ENCODE peak calls at places on chromosomes 6 and 20, in eight cellular contexts. T is effector memory CD4-positive, alpha-beta T cell; Z is psoas muscle; U is HCT116; K is cardiac muscle cell; A is CD8-positive, alpha-beta memory T cell; F is pancreas; J is GM23338. N is an unnamed sample.

GRCh38 chr6:15547379-15547778 is 115.4 kb downstream of the DTNBP1 start:
- DNase-seq in U (no peak), F (no peak), J (no peak), K (peak), T (no peak), A (no peak), Z (no peak), N (no peak)

GRCh38 chr20:57619053-57619831 is 984 bp downstream of the ZBP1 start:
- DNase-seq in T (peak), Z (no peak), J (no peak), F (no peak), A (peak), K (no peak), U (no peak), N (peak)

GRCh38 chr20:10370091-10370887 is 63.7 kb downstream of the MKKS start:
- DNase-seq in T (no peak), Z (no peak), A (no peak), F (no peak), J (no peak), K (peak), U (no peak), N (no peak)

GRCh38 chr6:49668083-49668511 is 31.5 kb upstream of the RHAG start:
- DNase-seq in U (no peak), Z (no peak), A (no peak), J (peak), F (no peak), K (no peak), T (no peak), N (no peak)

GRCh38 chr6:139540276-139540675 is 165.8 kb upstream of the CITED2 start:
- DNase-seq in F (no peak), U (no peak), A (peak), K (peak), Z (peak), J (no peak), T (peak), N (peak)

GRCh38 chr6:5401845-5402738 is 140.8 kb downstream of the FARS2 start:
- DNase-seq in K (peak), T (no peak), Z (no peak), F (no peak), J (peak), A (no peak), U (peak), N (peak)

GRCh38 chr6:50707652-50708325 is 5.5 kb upstream of the TFAP2D start:
- DNase-seq in A (no peak), T (no peak), K (peak), J (peak), F (no peak), U (no peak), Z (no peak), N (no peak)

GRCh38 chr6:49849121-49849907 is 17.0 kb downstream of the CRISP1 start:
- DNase-seq in J (peak), T (no peak), Z (no peak), F (no peak), A (no peak), K (peak), U (peak), N (peak)

GRCh38 chr6:111620168-111620567 is 14.5 kb upstream of the TRAF3IP2 start:
- DNase-seq in J (no peak), T (no peak), Z (no peak), U (no peak), F (no peak), K (no peak), A (no peak), N (no peak)

GRCh38 chr20:38001173-38001875 is 31.9 kb downstream of the TTI1 start:
- DNase-seq in T (no peak), U (no peak), Z (no peak), A (no peak), J (no peak), F (no peak), K (peak), N (no peak)

GRCh38 chr6:130518588-130518987 is 152.8 kb downstream of the TMEM200A start:
- DNase-seq in T (no peak), F (no peak), Z (no peak), K (no peak), J (no peak), U (no peak), A (no peak), N (no peak)

GRCh38 chr20:50308513-50309279 is 118.1 kb downstream of the CEBPB start:
- DNase-seq in T (no peak), J (peak), K (peak), Z (peak), F (peak), A (no peak), U (peak), N (no peak)

GRCh38 chr20:32585011-32585518 is at the start of gene NOL4L:
- DNase-seq in U (no peak), A (peak), F (peak), K (peak), T (no peak), Z (no peak), J (peak), N (no peak)

GRCh38 chr20:32582659-32583580 is 2.2 kb downstream of the NOL4L start:
- DNase-seq in F (peak), A (no peak), T (no peak), J (peak), K (peak), Z (no peak), U (no peak), N (no peak)

GRCh38 chr20:32585519-32586127 is 490 bp upstream of the NOL4L start:
- DNase-seq in U (no peak), A (peak), F (no peak), T (no peak), K (no peak), J (peak), Z (no peak), N (peak)

GRCh38 chr20:32581839-32582658 is 3.1 kb downstream of the NOL4L start:
- DNase-seq in Z (no peak), A (no peak), U (no peak), F (no peak), T (no peak), K (no peak), J (peak), N (no peak)

GRCh38 chr20:32583581-32584045 is 1.5 kb downstream of the NOL4L start:
- DNase-seq in J (peak), K (peak), U (no peak), F (no peak), A (peak), Z (no peak), T (no peak), N (no peak)
- H3K27ac ChIP-seq in J (no peak), K (peak), U (no peak), F (no peak), A (no peak), Z (no peak), T (peak), N (peak)

GRCh38 chr20:47411161-47411560 is 54.7 kb upstream of the ZMYND8 start:
- DNase-seq in A (no peak), T (no peak), J (no peak), F (no peak), Z (no peak), K (no peak), U (no peak), N (no peak)

GRCh38 chr20:47417245-47418060 is 61.0 kb upstream of the ZMYND8 start:
- DNase-seq in A (no peak), K (no peak), J (no peak), Z (no peak), F (no peak), U (no peak), T (no peak), N (no peak)

GRCh38 chr20:47406849-47407682 is 50.6 kb upstream of the ZMYND8 start:
- DNase-seq in Z (no peak), T (no peak), U (no peak), A (no peak), J (no peak), F (no peak), K (no peak), N (no peak)

GRCh38 chr20:47413189-47413588 is 56.7 kb upstream of the ZMYND8 start:
- DNase-seq in T (no peak), F (no peak), U (no peak), K (no peak), Z (no peak), J (no peak), A (no peak), N (no peak)

GRCh38 chr20:47412073-47412472 is 55.6 kb upstream of the ZMYND8 start:
- DNase-seq in F (no peak), Z (no peak), J (no peak), K (no peak), U (no peak), T (no peak), A (no peak), N (no peak)
- H3K4me3 ChIP-seq in F (no peak), Z (no peak), J (no peak), K (no peak), U (no peak), T (no peak), A (no peak), N (no peak)

DNA sequence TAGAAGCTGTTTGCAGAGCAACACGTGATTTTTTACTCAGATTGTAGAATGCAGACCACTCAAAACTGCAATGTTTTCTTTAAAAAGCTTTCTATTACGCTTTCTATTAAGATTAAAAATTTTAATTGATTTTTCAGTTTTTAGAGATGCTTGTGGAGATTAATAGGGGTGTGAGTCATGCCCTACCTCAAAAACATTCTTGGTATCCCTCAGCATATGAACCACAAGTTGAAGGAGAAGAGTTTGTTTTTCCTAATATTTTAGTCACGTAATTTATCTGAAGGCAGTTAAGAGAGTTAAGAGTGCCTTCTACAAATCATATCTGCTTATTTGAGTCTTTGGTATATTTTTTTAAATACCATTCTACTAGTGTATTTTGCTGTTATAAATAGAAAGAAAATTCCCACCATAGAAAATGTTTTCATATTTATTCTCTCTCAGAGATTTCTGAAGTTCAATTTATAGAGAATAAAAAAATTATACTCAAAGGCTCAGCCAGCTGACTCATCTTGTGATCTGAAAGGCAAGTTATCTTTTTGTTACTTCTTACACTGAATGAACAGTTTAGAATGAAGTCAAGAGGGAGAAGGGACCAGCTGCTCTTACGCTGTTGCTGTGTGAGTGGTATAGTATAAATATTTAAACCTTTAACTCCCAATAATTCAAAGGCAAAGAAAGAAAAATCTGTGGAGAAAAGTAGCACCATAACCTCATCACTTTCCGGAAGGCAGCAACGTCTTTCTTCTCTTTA is 7.6 kb downstream of the RIPOR2 start:
- DNase-seq in J (no peak), K (peak), Z (no peak), T (no peak), F (no peak), U (no peak), A (no peak), N (no peak)
- H3K27ac ChIP-seq in J (no peak), K (no peak), Z (no peak), T (peak), F (no peak), U (no peak), A (peak), N (peak)

GRCh38 chr6:27311806-27312145 is 297 bp downstream of the POM121L2 start:
- DNase-seq in A (no peak), Z (no peak), T (no peak), F (peak), J (peak), K (no peak), U (no peak), N (no peak)
- H3K4me3 ChIP-seq in A (peak), Z (peak), T (no peak), F (no peak), J (peak), K (peak), U (no peak), N (no peak)

GRCh38 chr6:31401403-31401802 is 2.0 kb upstream of the MICA start:
- DNase-seq in F (no peak), T (no peak), K (peak), Z (peak), J (no peak), A (no peak), U (peak), N (no peak)

GRCh38 chr6:31399589-31400466 is 3.6 kb upstream of the MICA start:
- DNase-seq in T (peak), K (peak), J (peak), U (peak), F (peak), A (peak), Z (peak), N (peak)

GRCh38 chr6:31403283-31403989 is at the start of gene MICA:
- DNase-seq in U (peak), Z (peak), A (peak), K (peak), T (peak), F (peak), J (peak), N (peak)

GRCh38 chr6:31402324-31403282 is 792 bp upstream of the MICA start:
- DNase-seq in U (no peak), T (no peak), F (peak), J (peak), Z (no peak), A (peak), K (peak), N (peak)

DNA sequence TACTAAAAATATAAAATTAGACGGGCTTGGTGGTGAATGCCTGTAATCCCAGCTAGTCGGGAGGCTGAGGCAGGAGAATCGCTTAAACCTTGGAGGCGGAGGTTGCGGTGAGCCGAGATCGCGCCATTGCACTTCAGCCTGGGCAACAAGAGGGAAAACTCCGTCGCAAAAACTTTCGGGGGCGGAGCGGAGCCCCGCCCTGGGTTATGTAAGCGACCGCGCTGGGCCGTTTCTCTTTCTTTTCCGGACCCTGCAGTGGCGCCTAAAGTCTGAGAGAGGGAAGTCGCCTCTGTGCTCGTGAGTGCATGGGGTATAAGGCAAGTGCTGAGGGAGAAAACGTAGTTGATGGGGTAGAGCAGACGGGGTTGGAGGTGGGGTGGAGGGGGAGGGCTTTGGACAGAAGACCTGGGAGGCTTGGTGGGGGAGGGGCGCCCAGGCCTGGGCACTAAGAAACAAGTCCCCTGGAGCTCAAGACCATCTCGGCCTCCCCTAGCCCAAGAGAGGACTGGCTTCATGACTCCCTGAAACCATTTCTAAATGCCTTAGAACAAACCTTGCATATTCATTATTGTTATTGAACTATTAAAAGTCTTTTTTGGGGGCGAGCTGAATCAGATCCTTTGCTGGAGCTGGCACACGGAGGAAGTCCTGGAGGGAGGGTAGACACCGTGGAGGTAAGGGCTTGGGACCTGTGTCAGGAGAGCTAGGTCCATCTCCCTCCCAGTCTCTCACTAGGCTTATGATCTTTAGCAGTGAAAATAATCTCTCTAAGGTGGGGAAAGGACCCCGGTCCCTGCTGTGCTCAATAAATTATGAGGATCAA is 2.7 kb upstream of the MICA start:
- DNase-seq in T (peak), J (peak), U (peak), K (peak), F (peak), A (peak), Z (peak), N (peak)
- H3K27ac ChIP-seq in T (peak), J (no peak), U (peak), K (peak), F (peak), A (peak), Z (peak), N (peak)

GRCh38 chr6:43645613-43645964 is 753 bp downstream of the RSPH9 start:
- DNase-seq in K (no peak), Z (no peak), J (no peak), F (no peak), T (no peak), U (no peak), A (no peak), N (no peak)
- H3K4me3 ChIP-seq in K (peak), Z (peak), J (peak), F (no peak), T (peak), U (no peak), A (peak), N (peak)

GRCh38 chr20:62227591-62227976 is 7.5 kb upstream of the HRH3 start:
- DNase-seq in Z (no peak), A (no peak), J (no peak), K (no peak), F (no peak), T (no peak), U (no peak), N (no peak)
- H3K27ac ChIP-seq in Z (no peak), A (no peak), J (no peak), K (no peak), F (no peak), T (no peak), U (no peak), N (no peak)

DNA sequence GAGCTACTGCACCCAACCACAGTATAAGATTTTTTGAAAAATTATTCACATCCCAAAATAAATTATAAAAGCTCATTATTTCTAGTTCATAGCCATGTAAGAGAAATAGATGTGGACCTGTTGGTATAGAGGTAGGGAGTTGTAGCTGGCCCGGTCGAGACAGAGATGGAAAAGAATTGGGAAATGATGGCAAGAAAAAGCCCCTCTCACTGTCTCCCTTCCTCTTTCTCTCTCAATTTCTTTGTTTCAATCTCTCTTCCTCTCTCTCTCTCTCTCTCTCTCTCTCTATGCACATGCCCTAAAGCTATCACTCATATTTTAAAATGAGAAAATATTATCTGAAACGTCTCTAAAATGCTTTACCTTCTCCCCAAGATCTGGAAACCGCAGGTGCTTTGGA is 80.7 kb upstream of the CD83 start:
- DNase-seq in F (no peak), T (no peak), U (no peak), K (no peak), J (no peak), A (no peak), Z (no peak), N (no peak)
- H3K4me3 ChIP-seq in F (no peak), T (no peak), U (no peak), K (no peak), J (no peak), A (no peak), Z (no peak), N (no peak)

GRCh38 chr6:6699741-6700367 is 111.3 kb downstream of the LY86 start:
- DNase-seq in T (no peak), Z (peak), F (no peak), K (peak), A (no peak), J (peak), U (peak), N (no peak)

GRCh38 chr6:6700871-6701270 is 112.4 kb downstream of the LY86 start:
- DNase-seq in T (no peak), U (no peak), J (no peak), Z (no peak), F (no peak), A (no peak), K (no peak), N (no peak)

GRCh38 chr6:6697620-6698019 is 109.1 kb downstream of the LY86 start:
- DNase-seq in K (no peak), U (no peak), A (no peak), F (no peak), Z (no peak), J (no peak), T (no peak), N (no peak)

GRCh38 chr6:6701864-6702263 is 113.3 kb downstream of the LY86 start:
- DNase-seq in Z (no peak), F (no peak), J (no peak), T (no peak), U (no peak), K (no peak), A (no peak), N (no peak)

DNA sequence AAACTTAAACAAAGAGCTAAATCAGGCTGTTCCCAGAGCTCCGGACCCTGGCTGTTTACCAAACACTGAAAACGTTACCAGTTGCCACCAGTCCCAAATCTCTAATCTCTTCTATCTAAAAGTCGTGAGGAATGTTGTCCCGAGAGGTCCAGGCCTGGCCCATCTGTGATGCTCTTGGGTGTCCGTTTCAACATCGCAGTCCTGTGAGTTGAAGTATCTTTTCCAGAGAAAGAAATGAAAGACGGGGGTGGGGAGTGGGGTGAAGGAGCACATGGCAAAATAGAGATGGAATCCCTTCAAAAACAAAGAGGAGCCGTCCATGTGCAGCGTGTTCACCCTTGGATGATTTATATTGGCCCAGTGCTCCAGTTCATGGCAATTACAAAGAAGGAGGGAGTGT is 111.9 kb downstream of the LY86 start:
- DNase-seq in A (no peak), U (no peak), J (no peak), Z (no peak), K (no peak), T (no peak), F (no peak), N (no peak)
- H3K27ac ChIP-seq in A (no peak), U (no peak), J (no peak), Z (no peak), K (no peak), T (no peak), F (no peak), N (no peak)

GRCh38 chr6:90472716-90473115 is 114.2 kb downstream of the MAP3K7 start:
- DNase-seq in K (no peak), Z (no peak), T (peak), U (no peak), J (no peak), A (no peak), F (no peak), N (peak)
- H3K4me3 ChIP-seq in K (no peak), Z (no peak), T (peak), U (no peak), J (no peak), A (peak), F (no peak), N (peak)